ENCODE peak calls at places on chromosomes 13 and 19, in seven cellular contexts. Y is B cell, E is brain microvascular endothelial cell, P is choroid plexus epithelial cell, X is heart right ventricle, C is pancreas, L is upper lobe of right lung. G is an unnamed sample.

GRCh38 chr13:110561335-110562033 is at the start of gene RAB20:
- DNase-seq in Y (peak), E (peak), P (peak), X (peak), C (peak), L (peak), G (peak)

GRCh38 chr13:33355470-33355869 is 69.9 kb upstream of the STARD13 start:
- DNase-seq in Y (no peak), E (no peak), P (peak), X (no peak), C (no peak), L (no peak), G (no peak)

GRCh38 chr19:19860756-19861390 is 4.8 kb upstream of the ZNF253 start:
- DNase-seq in Y (peak), E (no peak), P (peak), X (no peak), C (no peak), L (no peak), G (no peak)

GRCh38 chr13:90122531-90122930 is 1225.0 kb upstream of the MIR17HG start:
- DNase-seq in Y (no peak), E (no peak), P (no peak), X (no peak), C (no peak), L (no peak), G (no peak)

GRCh38 chr13:79482271-79482970 is 1.5 kb downstream of the NDFIP2 start:
- DNase-seq in Y (no peak), E (no peak), P (peak), X (no peak), C (no peak), L (no peak), G (no peak)

GRCh38 chr13:85659493-85659892 is 139.7 kb downstream of the SLITRK6 start:
- DNase-seq in Y (no peak), E (no peak), P (peak), X (no peak), C (no peak), L (no peak), G (no peak)

GRCh38 chr13:27338816-27339215 is 68.2 kb downstream of the RASL11A start:
- DNase-seq in Y (no peak), E (no peak), P (no peak), X (no peak), C (no peak), L (no peak), G (no peak)

GRCh38 chr19:46162731-46163130 is 14.7 kb downstream of the IGFL2 start:
- DNase-seq in Y (no peak), E (no peak), P (no peak), X (no peak), C (no peak), L (no peak), G (no peak)

GRCh38 chr19:6032381-6032780 is 54.4 kb upstream of the RANBP3 start:
- DNase-seq in Y (no peak), E (no peak), P (no peak), X (no peak), C (no peak), L (peak), G (no peak)

GRCh38 chr13:33637978-33638743 is 179.8 kb upstream of the RFC3 start:
- DNase-seq in Y (no peak), E (peak), P (peak), X (no peak), C (no peak), L (no peak), G (no peak)

GRCh38 chr13:50352720-50353491 is 337.7 kb downstream of the KCNRG start:
- DNase-seq in Y (no peak), E (no peak), P (no peak), X (no peak), C (no peak), L (no peak), G (no peak)

GRCh38 chr19:5990289-5990797 is 12.4 kb upstream of the RANBP3 start:
- DNase-seq in Y (no peak), E (no peak), P (no peak), X (no peak), C (no peak), L (no peak), G (no peak)

GRCh38 chr13:30618186-30618937 is 642 bp downstream of the USPL1 start:
- DNase-seq in Y (peak), E (no peak), P (peak), X (no peak), C (peak), L (no peak), G (peak)

GRCh38 chr13:81957121-81957520 is 1616.2 kb upstream of the SPRY2 start:
- DNase-seq in Y (no peak), E (no peak), P (no peak), X (no peak), C (no peak), L (no peak), G (no peak)

GRCh38 chr19:8311461-8312260 is 3.5 kb upstream of the CD320 start:
- DNase-seq in Y (no peak), E (no peak), P (no peak), X (peak), C (peak), L (peak), G (no peak)

GRCh38 chr19:44566984-44567383 is 37.5 kb upstream of the CEACAM20 start:
- DNase-seq in Y (no peak), E (no peak), P (peak), X (no peak), C (no peak), L (no peak), G (no peak)

GRCh38 chr13:49315036-49315565 is 67.4 kb downstream of the CDADC1 start:
- DNase-seq in Y (no peak), E (no peak), P (peak), X (no peak), C (no peak), L (no peak), G (no peak)

GRCh38 chr19:10553943-10554381 is 10.3 kb downstream of the ATG4D start:
- DNase-seq in Y (peak), E (no peak), P (no peak), X (no peak), C (peak), L (no peak), G (no peak)

GRCh38 chr13:77383097-77383496 is 56.2 kb upstream of the MYCBP2 start:
- DNase-seq in Y (no peak), E (no peak), P (no peak), X (no peak), C (no peak), L (no peak), G (no peak)

GRCh38 chr13:112434937-112435523 is 58.9 kb downstream of the SPACA7 start:
- DNase-seq in Y (no peak), E (no peak), P (no peak), X (no peak), C (no peak), L (no peak), G (no peak)

GRCh38 chr13:112346173-112346898 is 29.8 kb upstream of the SPACA7 start:
- DNase-seq in Y (no peak), E (no peak), P (no peak), X (no peak), C (no peak), L (no peak), G (no peak)

GRCh38 chr19:47609885-47610545 is 1.1 kb downstream of the BICRA start:
- DNase-seq in Y (peak), E (no peak), P (peak), X (peak), C (peak), L (peak), G (peak)

GRCh38 chr13:111909501-111909900 is 157.4 kb upstream of the SOX1 start:
- DNase-seq in Y (no peak), E (no peak), P (no peak), X (no peak), C (no peak), L (no peak), G (no peak)

GRCh38 chr13:38657191-38657590 is 29.7 kb upstream of the FREM2 start:
- DNase-seq in Y (no peak), E (peak), P (peak), X (no peak), C (no peak), L (no peak), G (no peak)

GRCh38 chr19:52397310-52398090 is at the start of gene ZNF528:
- DNase-seq in Y (peak), E (peak), P (peak), X (peak), C (peak), L (peak), G (no peak)

GRCh38 chr13:98443329-98443728 is 133.6 kb downstream of the STK24 start:
- DNase-seq in Y (no peak), E (peak), P (peak), X (no peak), C (peak), L (no peak), G (no peak)

GRCh38 chr13:114309806-114310410 is 4.4 kb upstream of the CHAMP1 start:
- DNase-seq in Y (no peak), E (no peak), P (no peak), X (no peak), C (no peak), L (no peak), G (no peak)

GRCh38 chr13:33487575-33488243 is 202.2 kb upstream of the STARD13 start:
- DNase-seq in Y (peak), E (no peak), P (peak), X (no peak), C (no peak), L (no peak), G (peak)

GRCh38 chr13:45055902-45056648 is 64.2 kb upstream of the GTF2F2 start:
- DNase-seq in Y (no peak), E (no peak), P (peak), X (no peak), C (no peak), L (no peak), G (no peak)

GRCh38 chr19:5697890-5698634 is 8.0 kb downstream of the RPL36 start:
- DNase-seq in Y (no peak), E (no peak), P (no peak), X (no peak), C (peak), L (no peak), G (no peak)

GRCh38 chr13:30762643-30763042 is 27.3 kb downstream of the ALOX5AP start:
- DNase-seq in Y (no peak), E (no peak), P (peak), X (no peak), C (no peak), L (no peak), G (no peak)

GRCh38 chr19:16628984-16629691 is 1.1 kb upstream of the MED26 start:
- DNase-seq in Y (peak), E (peak), P (peak), X (no peak), C (no peak), L (no peak), G (no peak)

GRCh38 chr13:108676620-108677019 is 47.2 kb downstream of the MYO16 start:
- DNase-seq in Y (no peak), E (no peak), P (no peak), X (no peak), C (no peak), L (no peak), G (no peak)

GRCh38 chr13:27712421-27712820 is 79.9 kb upstream of the GSX1 start:
- DNase-seq in Y (peak), E (peak), P (peak), X (peak), C (no peak), L (no peak), G (peak)

GRCh38 chr13:74290324-74290773 is 156.1 kb upstream of the KLF12 start:
- DNase-seq in Y (peak), E (peak), P (peak), X (no peak), C (no peak), L (no peak), G (no peak)

GRCh38 chr19:58353717-58354477 is 605 bp upstream of the A1BG start:
- DNase-seq in Y (no peak), E (no peak), P (no peak), X (no peak), C (no peak), L (no peak), G (no peak)

GRCh38 chr19:39843919-39844793 is 2.0 kb downstream of the FBL start:
- DNase-seq in Y (peak), E (peak), P (peak), X (no peak), C (no peak), L (no peak), G (peak)

GRCh38 chr19:38291855-38292254 is 12.2 kb upstream of the C19orf33 start:
- DNase-seq in Y (no peak), E (no peak), P (no peak), X (no peak), C (no peak), L (no peak), G (no peak)

GRCh38 chr13:43725460-43725859 is 61.3 kb downstream of the ENOX1 start:
- DNase-seq in Y (no peak), E (no peak), P (no peak), X (no peak), C (no peak), L (no peak), G (no peak)

GRCh38 chr19:54661846-54662489 is 817 bp upstream of the LILRB4 start:
- DNase-seq in Y (peak), E (no peak), P (no peak), X (no peak), C (no peak), L (no peak), G (no peak)
- TF ChIP-seq CTCF in Y (no peak), E (no peak), P (no peak), X (no peak), C (no peak), L (no peak), G (no peak)

DNA sequence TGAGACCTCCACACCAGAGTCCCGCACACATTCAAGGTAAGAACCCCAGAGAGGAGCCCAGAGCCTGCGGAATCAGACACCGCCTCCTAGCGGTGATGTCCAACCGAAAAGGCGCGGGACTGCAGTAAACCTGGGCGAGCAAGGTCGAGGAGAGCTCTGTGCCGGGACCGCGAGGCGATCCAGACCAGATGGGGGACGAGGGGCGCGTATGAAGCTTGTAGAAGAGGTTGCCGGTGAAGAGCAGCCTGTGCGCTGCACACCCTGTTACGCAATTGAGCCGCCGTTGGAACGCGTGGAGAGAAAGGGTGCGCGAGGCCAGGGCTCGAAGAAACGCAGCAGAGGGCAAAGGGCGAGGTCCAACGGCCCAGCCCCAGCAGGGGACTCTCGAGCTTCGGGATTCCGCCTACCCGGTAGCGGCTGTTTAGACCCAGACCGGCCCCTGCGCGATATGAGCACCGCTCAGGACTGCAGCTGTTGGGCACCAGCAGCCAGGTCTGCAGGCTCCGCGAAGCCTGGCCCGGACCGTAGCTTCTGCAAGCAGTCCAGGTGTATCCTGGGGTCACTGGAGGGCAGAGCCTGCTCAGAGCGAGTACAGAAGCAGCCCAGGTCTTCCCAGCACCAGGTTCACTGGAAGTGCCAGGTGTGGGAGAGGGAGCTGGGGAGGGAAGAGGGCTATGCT is 65.9 kb upstream of the ZNF599 start:
- DNase-seq in Y (peak), E (no peak), P (peak), X (peak), C (peak), L (no peak), G (no peak)
- TF ChIP-seq CTCF in Y (peak), E (peak), P (peak), X (no peak), C (no peak), L (peak), G (no peak)

DNA sequence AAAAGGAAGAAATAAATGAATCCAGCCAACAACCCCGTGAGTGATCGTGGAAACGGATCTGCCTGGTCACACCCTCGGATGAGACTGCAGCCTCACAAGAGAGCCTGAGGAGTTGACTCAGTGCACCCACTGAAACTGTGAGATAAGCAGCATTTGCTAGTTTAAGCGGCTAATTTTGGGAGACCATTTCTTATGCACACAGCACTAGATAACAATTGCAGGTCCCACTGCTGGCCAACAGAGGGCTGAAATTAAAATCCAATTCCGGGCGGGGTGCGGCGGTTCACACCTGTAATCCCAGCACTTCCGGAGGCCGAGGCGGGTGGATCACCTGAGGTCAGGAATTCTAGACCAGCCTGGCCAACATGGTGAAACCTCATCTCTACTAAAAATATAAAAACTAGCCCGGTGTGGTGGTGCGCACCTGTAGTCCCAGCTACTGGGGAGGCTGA is 3.6 kb downstream of the UQCR11 start:
- DNase-seq in Y (no peak), E (no peak), P (peak), X (no peak), C (no peak), L (no peak), G (no peak)
- TF ChIP-seq CTCF in Y (no peak), E (peak), P (peak), X (no peak), C (no peak), L (no peak), G (no peak)

GRCh38 chr13:19890030-19890429 is 26.6 kb upstream of the ZMYM5 start:
- DNase-seq in Y (no peak), E (no peak), P (no peak), X (no peak), C (no peak), L (no peak), G (no peak)

GRCh38 chr13:19888799-19889198 is 25.4 kb upstream of the ZMYM5 start:
- DNase-seq in Y (peak), E (no peak), P (peak), X (no peak), C (no peak), L (no peak), G (no peak)
- TF ChIP-seq CTCF in Y (peak), E (no peak), P (peak), X (peak), C (no peak), L (peak), G (no peak)

DNA sequence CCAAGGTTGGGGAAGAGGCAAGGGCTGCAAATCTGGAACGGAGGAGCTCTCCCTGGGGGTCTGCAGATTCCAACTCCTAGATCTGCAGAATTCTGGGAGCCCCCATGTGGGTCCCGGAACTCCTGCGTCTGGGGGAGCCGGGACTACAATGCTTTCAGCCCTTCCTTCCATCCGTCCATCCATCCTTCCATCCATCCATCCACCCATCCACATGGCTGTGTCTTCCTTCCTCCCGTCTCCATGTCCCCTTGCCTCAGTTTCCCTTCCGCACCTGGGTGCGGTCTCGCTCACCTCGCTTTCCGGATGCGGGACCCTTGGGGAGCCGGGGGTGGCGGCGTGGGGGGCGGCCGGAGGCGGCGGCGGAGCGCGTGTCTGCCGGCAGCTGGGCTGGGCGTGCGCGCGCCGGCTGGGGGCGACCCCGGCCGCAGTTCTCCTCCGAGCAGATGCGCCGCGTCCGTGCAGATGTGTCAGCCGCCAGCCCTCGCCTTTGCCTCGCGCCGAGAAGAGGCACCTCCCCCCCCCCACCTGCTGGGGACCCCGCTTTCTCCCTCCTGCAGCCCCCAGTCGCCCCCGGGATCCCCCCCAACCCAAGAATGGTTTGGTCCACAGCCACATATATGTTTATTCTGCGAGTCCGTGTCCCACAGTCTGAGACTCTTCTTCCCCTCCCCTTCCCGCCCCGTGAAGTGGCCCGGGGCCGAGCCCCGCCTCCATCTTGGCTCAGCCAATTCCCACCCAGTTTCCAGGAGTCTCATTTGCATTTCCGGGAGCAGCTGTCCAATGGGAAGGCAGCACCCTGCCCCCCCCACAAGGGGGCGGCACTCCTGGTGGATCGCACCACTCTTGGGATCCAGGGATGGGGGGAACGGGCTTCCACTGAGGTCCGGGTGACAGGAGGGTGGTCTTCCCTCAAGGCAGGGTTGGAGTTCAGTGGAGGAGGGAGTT is 8.8 kb downstream of the ISOC2 start:
- DNase-seq in Y (no peak), E (peak), P (peak), X (peak), C (peak), L (no peak), G (no peak)
- TF ChIP-seq CTCF in Y (no peak), E (peak), P (peak), X (no peak), C (no peak), L (no peak), G (peak)

GRCh38 chr13:63094717-63095116 is 1679.1 kb upstream of the PCDH20 start:
- DNase-seq in Y (no peak), E (no peak), P (no peak), X (no peak), C (no peak), L (no peak), G (no peak)
- TF ChIP-seq CTCF in Y (no peak), E (no peak), P (no peak), X (no peak), C (no peak), L (no peak), G (no peak)

G was measured in Calu3.